ENCODE peak calls at places on chromosomes 5 and 9, in six cellular contexts. S, T, H, X, G and Z are unnamed samples.

GRCh38 chr5:86500947-86501346 is 116.8 kb upstream of the COX7C start:
- DNase-seq in S (peak; percentile 3), T (no peak), H (no peak), X (no peak), G (peak; percentile 8), Z (no peak)

GRCh38 chr5:172078726-172079345 is 72.4 kb upstream of the FBXW11 start:
- DNase-seq in S (no peak), T (peak; percentile 75), H (no peak), X (peak; percentile 68), G (no peak), Z (no peak)

GRCh38 chr9:111896942-111897830 is 572 bp downstream of the UGCG start:
- DNase-seq in S (no peak), T (peak; percentile 51), H (no peak), X (peak; percentile 80), G (peak; percentile 64), Z (peak; percentile 7)

GRCh38 chr5:163887854-163888253 is 382.4 kb downstream of the MAT2B start:
- DNase-seq in S (no peak), T (no peak), H (no peak), X (no peak), G (no peak), Z (no peak)

GRCh38 chr5:171874210-171874609 is 88.6 kb downstream of the SMIM23 start:
- DNase-seq in S (no peak), T (peak; percentile 85), H (no peak), X (no peak), G (no peak), Z (no peak)

GRCh38 chr5:76583163-76584047 is 39.8 kb downstream of the F2RL2 start:
- DNase-seq in S (peak; percentile 16), T (peak; percentile 43), H (no peak), X (no peak), G (no peak), Z (no peak)

GRCh38 chr5:36305571-36306326 is 4.0 kb upstream of the RANBP3L start:
- DNase-seq in S (peak; percentile 21), T (peak; percentile 75), H (no peak), X (peak; percentile 48), G (peak; percentile 56), Z (no peak)

GRCh38 chr5:61600945-61601491 is 269.0 kb downstream of the ZSWIM6 start:
- DNase-seq in S (no peak), T (no peak), H (no peak), X (no peak), G (no peak), Z (no peak)

GRCh38 chr5:83374547-83374946 is 97.0 kb upstream of the VCAN start:
- DNase-seq in S (no peak), T (peak; percentile 93), H (no peak), X (no peak), G (no peak), Z (no peak)

GRCh38 chr9:130537346-130538050 is 41.9 kb upstream of the FUBP3 start:
- DNase-seq in S (no peak), T (peak; percentile 41), H (no peak), X (no peak), G (peak; percentile 45), Z (no peak)

GRCh38 chr5:121688126-121688525 is 163.6 kb upstream of the FTMT start:
- DNase-seq in S (no peak), T (no peak), H (no peak), X (no peak), G (no peak), Z (no peak)

DNA sequence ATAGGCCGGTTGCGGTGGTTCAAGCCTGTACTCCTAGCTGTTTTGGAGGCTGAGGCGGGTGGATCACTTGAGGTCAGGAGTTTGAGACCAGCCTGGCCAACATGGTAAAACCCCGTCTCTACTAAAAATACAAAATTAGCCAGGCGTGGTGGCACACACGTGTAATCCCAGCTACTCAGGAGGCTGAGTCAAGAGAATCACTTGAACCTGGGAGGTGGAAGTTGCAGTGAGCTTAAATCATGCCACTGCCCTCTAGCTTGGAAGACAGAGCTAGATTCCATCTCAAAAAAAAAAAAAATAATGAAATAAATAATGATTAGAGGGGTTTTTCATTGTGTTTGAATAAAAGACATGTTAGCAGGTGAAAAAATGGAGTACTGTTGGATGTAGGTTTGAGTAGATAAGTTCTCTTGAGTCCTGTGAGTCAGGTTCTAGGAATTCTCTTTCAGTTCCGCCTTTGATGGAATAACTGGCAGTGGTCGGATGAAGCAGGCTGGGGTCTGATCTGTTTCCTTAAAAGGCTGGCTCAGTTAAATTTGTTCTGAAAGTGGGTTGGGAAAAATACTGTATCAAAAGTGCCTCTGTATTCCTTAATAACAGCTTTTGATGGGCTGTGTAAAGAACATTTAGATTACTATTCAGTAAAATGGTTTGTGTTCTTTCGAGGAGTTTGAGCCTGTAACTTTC is 73.2 kb downstream of the AOPEP start:
- DNase-seq in S (no peak), T (peak; percentile 79), H (no peak), X (no peak), G (no peak), Z (no peak)
- H3K4me1 ChIP-seq in S (peaks cover 41% of the 10 kb centered on the region), T (no peaks in the 10 kb centered on the region), H (peaks cover 24% of the 10 kb centered on the region), X (no peaks in the 10 kb centered on the region), G (peaks cover 12% of the 10 kb centered on the region), Z (peaks cover 33% of the 10 kb centered on the region)

DNA sequence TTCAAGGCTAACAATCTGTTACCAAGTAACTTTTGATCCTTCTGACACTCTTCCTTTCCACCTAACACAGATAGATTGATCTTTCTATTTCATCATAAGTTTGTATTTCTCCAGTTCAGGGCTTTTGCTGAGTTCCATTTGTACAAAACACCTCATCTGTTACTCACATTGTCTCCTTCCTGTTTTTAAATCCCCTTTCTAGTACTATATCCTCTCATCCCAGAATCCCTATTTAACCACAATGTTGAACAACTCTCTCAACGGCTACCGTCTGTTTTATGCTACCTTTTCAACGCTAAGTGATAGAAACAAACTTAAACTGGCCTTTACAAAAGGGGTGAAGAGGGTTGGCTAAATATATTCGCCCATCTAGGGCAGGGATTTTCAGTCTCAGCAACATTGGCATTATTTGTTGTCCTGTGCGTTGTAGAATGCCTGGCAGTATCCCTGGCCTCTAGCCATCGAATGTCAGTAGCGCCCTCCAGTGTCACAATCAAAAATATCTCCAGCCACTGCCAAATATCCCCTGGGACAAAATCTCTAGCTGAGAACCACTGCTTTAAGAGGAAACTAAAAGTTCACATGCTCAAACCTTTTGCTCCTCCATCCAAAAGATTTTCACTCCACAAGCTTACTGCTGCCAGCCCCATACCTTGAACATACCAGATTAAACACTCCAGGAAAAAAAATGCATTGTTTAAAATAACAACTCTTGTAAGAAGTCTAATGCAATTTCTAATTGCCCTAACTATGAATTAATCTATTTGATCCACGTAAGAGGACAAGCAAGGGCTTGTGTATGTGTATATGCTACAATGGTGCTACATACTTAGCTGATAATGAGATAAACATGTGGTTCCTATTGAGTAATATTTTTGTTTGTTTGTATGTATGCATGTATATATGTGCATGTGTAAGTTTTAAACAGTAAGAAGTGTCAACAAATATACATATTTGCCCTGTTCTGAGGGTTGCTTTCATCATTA is 344.0 kb downstream of the PTPRD start:
- DNase-seq in S (no peak), T (peak; percentile 50), H (no peak), X (no peak), G (no peak), Z (no peak)
- TF ChIP-seq CTCF in S (no peak), T (peak; percentile 40), H (no peak), X (peak; percentile 26), G (peak; percentile 24), Z (no peak)

GRCh38 chr9:14909631-14910177 is 524 bp downstream of the FREM1 start:
- DNase-seq in S (no peak), T (no peak), H (no peak), X (no peak), G (no peak), Z (no peak)

GRCh38 chr9:14906654-14907359 is 3.4 kb downstream of the FREM1 start:
- DNase-seq in S (no peak), T (no peak), H (no peak), X (no peak), G (no peak), Z (no peak)

GRCh38 chr9:14907360-14907685 is 2.9 kb downstream of the FREM1 start:
- DNase-seq in S (no peak), T (no peak), H (no peak), X (no peak), G (no peak), Z (no peak)

GRCh38 chr9:14910178-14910805 is at the start of gene FREM1:
- DNase-seq in S (no peak), T (peak; percentile 67), H (no peak), X (peak; percentile 61), G (peak; percentile 63), Z (no peak)

GRCh38 chr9:14908221-14909206 is 1.7 kb downstream of the FREM1 start:
- DNase-seq in S (no peak), T (no peak), H (no peak), X (no peak), G (no peak), Z (no peak)
- H3K4me1 ChIP-seq in S (no peaks in the 10 kb centered on the region), T (peaks cover 44% of the 10 kb centered on the region), H (no peaks in the 10 kb centered on the region), X (no peaks in the 10 kb centered on the region), G (peaks cover 6% of the 10 kb centered on the region), Z (peaks cover 17% of the 10 kb centered on the region)

GRCh38 chr5:6712136-6712581 is 1.1 kb upstream of the TENT4A start:
- DNase-seq in S (no peak), T (peak; percentile 57), H (peak; percentile 29), X (peak; percentile 76), G (peak; percentile 67), Z (peak; percentile 36)
- TF ChIP-seq CTCF in S (no peak), T (no peak), H (no peak), X (no peak), G (no peak), Z (peak; percentile 18)

DNA sequence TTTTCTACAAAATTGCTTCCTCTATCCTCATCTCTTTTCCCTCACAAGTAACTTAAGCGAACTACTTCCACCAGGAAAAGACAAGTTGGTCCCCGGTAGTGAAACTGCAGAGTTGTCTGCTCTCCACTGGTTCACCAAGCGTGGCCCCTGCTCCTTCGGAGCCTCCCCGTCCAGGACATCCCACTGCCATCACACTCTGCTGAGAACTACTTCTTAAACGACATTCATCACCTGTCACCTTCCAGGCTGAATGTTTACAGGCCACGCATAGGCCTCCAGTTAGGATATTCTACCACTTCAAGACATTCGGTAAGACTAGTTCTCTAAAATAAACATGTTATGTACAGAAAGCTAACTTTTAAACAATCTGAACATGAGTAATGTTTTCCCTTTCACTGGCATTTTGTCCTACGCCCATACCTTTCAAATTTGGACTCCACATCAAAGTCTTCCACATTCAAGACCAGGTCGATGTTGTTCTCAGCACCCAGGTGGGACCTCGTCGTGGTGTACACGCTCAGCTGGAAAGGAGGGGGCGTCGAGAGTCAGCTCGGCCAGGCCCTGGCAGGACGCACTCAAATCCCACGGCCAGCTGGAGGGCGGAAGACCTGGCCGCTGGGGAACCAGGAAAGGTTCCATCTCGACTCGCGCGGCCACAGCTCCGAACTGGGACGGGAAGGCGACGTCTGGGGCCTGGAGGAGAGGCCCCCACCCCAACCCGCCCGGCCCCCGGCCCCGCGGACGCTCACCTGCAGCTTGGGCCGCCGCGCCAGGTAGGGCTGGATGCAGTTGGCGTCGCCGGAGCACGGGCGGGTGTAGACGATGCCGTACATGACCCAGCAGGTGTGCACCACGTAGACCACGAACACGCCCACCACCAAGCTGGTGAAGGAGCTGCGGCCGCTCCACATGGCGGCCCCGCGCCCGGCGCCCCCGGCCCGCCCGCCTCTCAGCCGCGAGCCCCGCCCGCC is 683 bp downstream of the CLPTM1L start:
- DNase-seq in S (no peak), T (peak; percentile 17), H (no peak), X (no peak), G (peak; percentile 24), Z (no peak)
- H3K4me1 ChIP-seq in S (peaks cover 13% of the 10 kb centered on the region), T (peaks cover 6% of the 10 kb centered on the region), H (peaks cover 16% of the 10 kb centered on the region), X (no peaks in the 10 kb centered on the region), G (peaks cover 2% of the 10 kb centered on the region), Z (peaks cover 14% of the 10 kb centered on the region)

GRCh38 chr5:30930736-30931135 is 262.8 kb upstream of the CDH6 start:
- DNase-seq in S (no peak), T (peak; percentile 6), H (no peak), X (no peak), G (no peak), Z (no peak)
- TF ChIP-seq CTCF in S (no peak), T (no peak), H (no peak), X (no peak), G (no peak), Z (no peak)

GRCh38 chr9:71916834-71917534 is 5.5 kb downstream of the C9orf85 start:
- DNase-seq in S (no peak), T (no peak), H (no peak), X (no peak), G (no peak), Z (no peak)
- H3K4me1 ChIP-seq in S (no peaks in the 10 kb centered on the region), T (peaks cover 3% of the 10 kb centered on the region), H (peaks cover 8% of the 10 kb centered on the region), X (no peaks in the 10 kb centered on the region), G (no peaks in the 10 kb centered on the region), Z (peaks cover 25% of the 10 kb centered on the region)